ENCODE peak calls at places on chromosome 21, in four cellular contexts. Q is RCC 7860; H is activated CD4-positive, alpha-beta T cell treated with anti-CD3 and anti-CD28 coated beads, Interleukin-2, amount 10 ng/mL, durations not matched to agents 7 days and 5 days; C is cardiac muscle cell. V is an unnamed sample.
A peak's percentile ranks its signal among the peaks of the same experiment; 100 is the strongest.

GRCh38 chr21:36218691-36219090 is 62.1 kb downstream of the DOP1B start:
- DNase-seq in Q (no peak), H (no peak), C (no peak), V (no peak)

GRCh38 chr21:43719748-43720538 is 1.0 kb downstream of the PDXK start:
- DNase-seq in Q (no peak), H (no peak), C (no peak), V (no peak)

GRCh38 chr21:46603228-46603627 is 1.7 kb downstream of the S100B start:
- DNase-seq in Q (no peak), H (no peak), C (peak; percentile 13), V (no peak)

GRCh38 chr21:37435120-37435519 is 68.5 kb downstream of the DYRK1A start:
- DNase-seq in Q (no peak), H (peak; percentile 66), C (peak; percentile 95), V (peak; percentile 93)

GRCh38 chr21:46205121-46205520 is 20.9 kb upstream of the SPATC1L start:
- DNase-seq in Q (no peak), H (no peak), C (no peak), V (no peak)

GRCh38 chr21:39935716-39936115 is 68.5 kb downstream of the PCP4 start:
- DNase-seq in Q (no peak), H (no peak), C (no peak), V (no peak)

GRCh38 chr21:36690637-36691538 is 8.0 kb upstream of the SIM2 start:
- DNase-seq in Q (no peak), H (no peak), C (no peak), V (no peak)

GRCh38 chr21:35635261-35635660 is 425.1 kb downstream of the SETD4 start:
- DNase-seq in Q (peak; percentile 85), H (no peak), C (no peak), V (no peak)

GRCh38 chr21:39934895-39935294 is 67.7 kb downstream of the PCP4 start:
- DNase-seq in Q (no peak), H (no peak), C (no peak), V (no peak)

GRCh38 chr21:37710555-37711293 is 205.5 kb downstream of the KCNJ6 start:
- DNase-seq in Q (no peak), H (no peak), C (peak; percentile 19), V (peak; percentile 79)

GRCh38 chr21:44521928-44522752 is 17.9 kb downstream of the KRTAP10-1 start:
- DNase-seq in Q (no peak), H (no peak), C (no peak), V (no peak)

GRCh38 chr21:37668462-37669239 is 247.6 kb downstream of the KCNJ6 start:
- DNase-seq in Q (no peak), H (no peak), C (no peak), V (no peak)